ENCODE peak calls at places on chromosomes 2 and 18, in eight cellular contexts. R, V, X, L, W, D, S and C are unnamed samples.

GRCh38 chr2:160474319-160474645 is 19.3 kb downstream of the RBMS1 start:
- DNase-seq in R (no peak), V (no peak), X (no peak), L (no peak), W (no peak), D (no peak), S (no peak), C (no peak)

GRCh38 chr2:109612991-109613921 is 510 bp downstream of the SEPTIN10 start:
- DNase-seq in R (peak; percentile 41), V (peak; percentile 72), X (peak; percentile 61), L (peak; percentile 30), W (peak; percentile 56), D (peak; percentile 75), S (peak; percentile 80), C (no peak)

GRCh38 chr2:227370791-227371312 is 8.3 kb downstream of the TM4SF20 start:
- DNase-seq in R (no peak), V (no peak), X (peak; percentile 85), L (no peak), W (peak; percentile 31), D (no peak), S (no peak), C (no peak)

GRCh38 chr2:3193423-3194330 is 183.9 kb downstream of the EIPR1 start:
- DNase-seq in R (no peak), V (no peak), X (peak; percentile 16), L (no peak), W (no peak), D (no peak), S (no peak), C (no peak)

GRCh38 chr2:184780944-184781343 is 182.6 kb downstream of the ZNF804A start:
- DNase-seq in R (no peak), V (no peak), X (peak; percentile 17), L (no peak), W (no peak), D (no peak), S (no peak), C (no peak)

GRCh38 chr18:2914844-2915243 is 68.0 kb downstream of the EMILIN2 start:
- DNase-seq in R (no peak), V (no peak), X (peak; percentile 14), L (no peak), W (peak; percentile 32), D (no peak), S (peak; percentile 61), C (no peak)

GRCh38 chr2:32863803-32864202 is 83.0 kb upstream of the LTBP1 start:
- DNase-seq in R (no peak), V (no peak), X (peak; percentile 52), L (no peak), W (no peak), D (no peak), S (no peak), C (no peak)

GRCh38 chr2:211359353-211359752 is 803.0 kb downstream of the CPS1 start:
- DNase-seq in R (no peak), V (no peak), X (no peak), L (no peak), W (no peak), D (no peak), S (no peak), C (no peak)

GRCh38 chr2:11680901-11681721 is 11.1 kb upstream of the NTSR2 start:
- DNase-seq in R (no peak), V (no peak), X (no peak), L (no peak), W (no peak), D (no peak), S (no peak), C (no peak)

GRCh38 chr2:160418398-160418765 is 75.2 kb downstream of the RBMS1 start:
- DNase-seq in R (no peak), V (no peak), X (no peak), L (no peak), W (no peak), D (no peak), S (no peak), C (no peak)

GRCh38 chr18:634551-635045 is 22.9 kb upstream of the TYMS start:
- DNase-seq in R (no peak), V (no peak), X (no peak), L (no peak), W (no peak), D (no peak), S (no peak), C (no peak)

GRCh38 chr2:64359892-64360657 is 93.9 kb upstream of the LGALSL start:
- DNase-seq in R (peak; percentile 82), V (peak; percentile 59), X (peak; percentile 92), L (peak; percentile 78), W (peak; percentile 63), D (peak; percentile 26), S (peak; percentile 23), C (no peak)

GRCh38 chr2:238257786-238258700 is 18.2 kb upstream of the HES6 start:
- DNase-seq in R (no peak), V (no peak), X (no peak), L (no peak), W (no peak), D (no peak), S (peak; percentile 3), C (no peak)

GRCh38 chr2:148667114-148667513 is 22.6 kb downstream of the EPC2 start:
- DNase-seq in R (no peak), V (no peak), X (no peak), L (no peak), W (no peak), D (no peak), S (no peak), C (no peak)

DNA sequence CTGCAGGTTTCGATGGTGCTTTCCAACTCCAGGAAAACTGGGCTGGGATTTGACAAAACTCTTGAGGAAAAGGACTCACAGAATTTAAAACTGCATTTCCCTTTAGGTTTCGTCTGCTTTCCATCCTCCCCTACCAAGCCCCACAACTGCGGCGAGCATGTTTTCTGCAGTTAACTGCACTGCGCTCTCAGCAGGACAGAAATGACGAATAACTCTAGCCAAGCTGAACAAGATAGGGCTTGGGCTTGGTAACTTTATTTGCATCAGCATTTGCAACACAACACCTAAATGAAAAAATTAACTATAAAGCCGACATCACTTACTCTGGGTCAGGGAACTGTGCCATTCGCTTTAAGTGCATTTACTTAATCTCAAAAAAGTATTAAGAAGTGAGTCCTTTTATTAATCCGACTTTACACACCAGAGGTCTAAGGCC is 666 bp upstream of the PIKFYVE start:
- DNase-seq in R (no peak), V (no peak), X (peak; percentile 53), L (no peak), W (peak; percentile 32), D (no peak), S (no peak), C (peak; percentile 70)
- TF ChIP-seq POLR2A in R (no peak), V (no peak), X (no peak), L (no peak), W (no peak), D (no peak), S (no peak), C (no peak)

GRCh38 chr2:20422679-20423271 is 24.1 kb upstream of the RHOB start:
- DNase-seq in R (peak; percentile 39), V (peak; percentile 52), X (peak; percentile 51), L (no peak), W (peak; percentile 34), D (peak; percentile 41), S (peak; percentile 43), C (peak; percentile 30)

GRCh38 chr2:20423376-20423775 is 23.5 kb upstream of the RHOB start:
- DNase-seq in R (no peak), V (peak; percentile 27), X (no peak), L (no peak), W (no peak), D (no peak), S (no peak), C (no peak)

GRCh38 chr2:20421988-20422678 is 24.7 kb upstream of the RHOB start:
- DNase-seq in R (no peak), V (peak; percentile 97), X (peak; percentile 82), L (peak; percentile 93), W (peak; percentile 70), D (peak; percentile 88), S (peak; percentile 92), C (no peak)

GRCh38 chr2:20419752-20420151 is 27.1 kb upstream of the RHOB start:
- DNase-seq in R (no peak), V (peak; percentile 26), X (no peak), L (no peak), W (no peak), D (no peak), S (no peak), C (no peak)

DNA sequence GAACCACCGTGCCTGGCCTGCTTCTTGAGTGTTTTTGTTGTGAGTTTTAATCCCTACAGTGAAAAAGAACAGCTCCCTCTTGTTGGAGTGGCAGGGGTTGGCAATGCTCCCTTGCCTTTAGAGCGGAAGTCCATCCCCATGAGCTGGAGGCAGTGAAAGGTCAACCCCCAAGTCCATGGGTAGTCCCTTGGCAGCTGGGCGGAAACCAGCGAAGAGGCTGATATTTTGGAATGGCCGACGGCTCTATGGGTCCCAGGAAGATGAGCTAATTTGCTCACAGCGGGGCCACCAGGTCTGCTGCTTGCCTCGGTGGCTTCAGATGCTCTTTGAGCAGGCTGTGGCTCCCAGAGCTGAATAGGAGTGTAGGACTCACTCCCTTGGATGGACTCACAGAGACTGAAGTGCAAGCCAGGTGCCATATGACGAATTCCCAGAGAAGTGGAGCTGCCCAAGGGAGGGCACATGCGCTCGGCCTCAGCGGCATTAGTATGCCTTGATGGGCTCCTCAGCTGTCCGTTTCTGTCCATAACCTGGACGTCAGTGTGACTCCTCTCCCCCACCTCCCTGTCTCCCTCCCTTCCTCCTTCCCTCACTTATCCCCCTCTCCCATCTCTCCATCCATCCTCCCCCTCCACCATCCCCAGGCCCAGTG is 25.4 kb upstream of the RHOB start:
- DNase-seq in R (no peak), V (peak; percentile 51), X (no peak), L (no peak), W (no peak), D (no peak), S (no peak), C (no peak)
- TF ChIP-seq POLR2A in R (no peak), V (no peak), X (no peak), L (no peak), W (no peak), D (no peak), S (no peak), C (no peak)

DNA sequence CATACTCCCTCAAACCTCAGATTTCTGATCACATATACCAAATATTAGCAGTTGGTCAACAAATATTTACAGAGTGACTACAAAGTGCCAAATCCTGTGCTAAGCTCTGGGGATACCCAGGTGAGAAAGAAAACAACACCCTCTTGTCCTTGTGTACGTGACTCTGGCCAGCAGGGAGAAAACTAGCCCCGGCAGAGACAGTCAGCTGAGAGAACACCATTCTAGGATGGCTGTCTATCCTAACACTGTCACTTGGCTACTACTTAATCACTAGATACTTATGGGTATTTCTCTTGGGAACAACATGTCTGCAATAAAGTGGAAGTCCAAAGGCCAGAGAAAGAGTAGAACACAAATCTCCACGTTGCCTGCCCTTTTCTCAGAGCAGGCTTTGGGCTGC is 57.9 kb upstream of the CD226 start:
- DNase-seq in R (no peak), V (no peak), X (no peak), L (no peak), W (no peak), D (no peak), S (no peak), C (no peak)
- TF ChIP-seq POLR2A in R (no peak), V (no peak), X (no peak), L (no peak), W (no peak), D (no peak), S (no peak), C (no peak)

DNA sequence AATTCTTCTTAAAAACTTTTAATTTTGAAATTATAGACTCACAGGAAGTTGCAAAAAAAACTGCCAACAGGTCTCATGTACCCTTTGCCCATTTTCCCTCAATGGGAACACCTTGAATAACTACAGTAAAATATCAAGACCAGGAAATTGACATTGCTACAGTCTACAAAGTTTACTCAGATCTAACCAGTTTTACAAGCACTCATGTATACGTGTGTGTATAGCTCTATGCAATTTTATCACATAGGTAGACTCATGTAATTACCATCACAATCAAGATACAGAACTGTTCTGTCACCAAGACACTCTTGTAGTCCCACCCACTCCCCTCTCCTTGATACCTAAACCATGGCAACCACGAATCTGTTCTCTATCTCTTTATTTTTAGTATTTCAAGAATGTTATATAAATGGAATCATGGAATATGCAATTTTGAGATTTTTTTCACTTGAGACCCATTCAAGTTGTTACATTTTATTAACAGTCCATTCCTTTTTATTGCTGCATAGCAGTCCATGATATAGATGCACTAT is 6.6 kb downstream of the HYCC2 start:
- DNase-seq in R (no peak), V (no peak), X (no peak), L (no peak), W (no peak), D (no peak), S (no peak), C (no peak)
- TF ChIP-seq POLR2A in R (no peak), V (no peak), X (no peak), L (no peak), W (no peak), D (no peak), S (no peak), C (no peak)